ENCODE peak calls at places on chromosome 19, in eight cellular contexts. W, M, H, S, J, X, A and G are unnamed samples.

GRCh38 chr19:19822148-19822429 is 539 bp upstream of the ZNF506 start:
- DNase-seq in J (peak; percentile 10), M (no peak), S (no peak), A (no peak), X (no peak), W (no peak), H (no peak), G (no peak)

GRCh38 chr19:30113182-30113581 is 171.1 kb downstream of the URI1 start:
- DNase-seq in M (no peak), X (no peak), H (no peak), J (no peak), S (no peak), A (no peak), W (no peak), G (no peak)

GRCh38 chr19:1608414-1609391 is 3.4 kb upstream of the UQCR11 start:
- DNase-seq in X (no peak), W (no peak), J (no peak), S (no peak), H (no peak), M (no peak), A (no peak), G (no peak)

GRCh38 chr19:3100331-3100730 is 6.2 kb downstream of the GNA11 start:
- DNase-seq in H (no peak), A (no peak), M (no peak), J (no peak), X (no peak), W (no peak), S (no peak), G (no peak)

GRCh38 chr19:54207908-54208783 is 7.5 kb downstream of the RPS9 start:
- DNase-seq in X (no peak), S (peak; percentile 52), W (peak; percentile 100), M (no peak), A (peak; percentile 100), H (no peak), J (peak; percentile 82), G (no peak)

GRCh38 chr19:56566904-56567273 is 379 bp upstream of the ZNF470 start:
- DNase-seq in H (peak; percentile 72), X (no peak), S (peak; percentile 67), W (no peak), A (peak; percentile 44), M (peak; percentile 67), J (peak; percentile 2), G (no peak)

GRCh38 chr19:29074579-29074978 is 138.4 kb downstream of the UQCRFS1 start:
- DNase-seq in J (no peak), W (no peak), M (no peak), X (no peak), H (no peak), A (no peak), S (no peak), G (no peak)

GRCh38 chr19:55679343-55680257 is 4.6 kb downstream of the EPN1 start:
- DNase-seq in A (no peak), X (no peak), S (no peak), M (no peak), J (no peak), W (no peak), H (no peak), G (no peak)

GRCh38 chr19:32458500-32459123 is 53.0 kb downstream of the DPY19L3 start:
- DNase-seq in S (no peak), M (no peak), H (no peak), A (peak; percentile 12), W (peak; percentile 27), X (no peak), J (peak; percentile 70), G (no peak)

GRCh38 chr19:16202320-16203255 is 4.9 kb downstream of the AP1M1 start:
- DNase-seq in M (no peak), A (no peak), W (no peak), S (no peak), J (peak; percentile 48), X (no peak), H (peak; percentile 37), G (no peak)

GRCh38 chr19:29681422-29682235 is 16.4 kb downstream of the PLEKHF1 start:
- DNase-seq in M (no peak), J (no peak), A (peak; percentile 71), W (no peak), H (peak; percentile 77), S (no peak), X (no peak), G (no peak)

GRCh38 chr19:55624109-55625003 is at the start of gene ZNF784:
- DNase-seq in X (peak; percentile 98), A (peak; percentile 96), W (peak; percentile 95), S (peak; percentile 92), M (peak; percentile 95), J (peak; percentile 96), H (peak; percentile 97), G (peak; percentile 94)